ENCODE peak calls at places on chromosomes 16 and 17, in eight cellular contexts. One of them, this sample, is unnamed.

GRCh38 chr17:82023447-82024241 is 539 bp downstream of the LRRC45 start:
- DNase-seq in CD8-positive, alpha-beta T cell: no peak
- DNase-seq in dorsolateral prefrontal cortex: no peak
- DNase-seq in HCT116: no peak
- DNase-seq in esophagus squamous epithelium: no peak
- DNase-seq in breast epithelium: no peak
- DNase-seq in IMR-90: peak
- DNase-seq in colonic mucosa: no peak
- DNase-seq in this sample: peak

GRCh38 chr17:10699861-10700260 is 2.5 kb downstream of the ADPRM start:
- DNase-seq in CD8-positive, alpha-beta T cell: no peak
- DNase-seq in dorsolateral prefrontal cortex: no peak
- DNase-seq in HCT116: no peak
- DNase-seq in esophagus squamous epithelium: no peak
- DNase-seq in breast epithelium: no peak
- DNase-seq in IMR-90: no peak
- DNase-seq in colonic mucosa: no peak
- DNase-seq in this sample: no peak

GRCh38 chr16:54290203-54291106 is 3.9 kb upstream of the IRX3 start:
- DNase-seq in CD8-positive, alpha-beta T cell: no peak
- DNase-seq in dorsolateral prefrontal cortex: no peak
- DNase-seq in HCT116: no peak
- DNase-seq in esophagus squamous epithelium: no peak
- DNase-seq in breast epithelium: no peak
- DNase-seq in IMR-90: no peak
- DNase-seq in colonic mucosa: no peak
- DNase-seq in this sample: no peak

GRCh38 chr17:77437017-77437416 is 296.2 kb downstream of the SEC14L1 start:
- DNase-seq in CD8-positive, alpha-beta T cell: no peak
- DNase-seq in dorsolateral prefrontal cortex: no peak
- DNase-seq in HCT116: no peak
- DNase-seq in esophagus squamous epithelium: no peak
- DNase-seq in breast epithelium: no peak
- DNase-seq in IMR-90: peak
- DNase-seq in colonic mucosa: peak
- DNase-seq in this sample: no peak

GRCh38 chr17:8310601-8311123 is 621 bp downstream of the ARHGEF15 start:
- DNase-seq in CD8-positive, alpha-beta T cell: no peak
- DNase-seq in dorsolateral prefrontal cortex: no peak
- DNase-seq in HCT116: no peak
- DNase-seq in esophagus squamous epithelium: no peak
- DNase-seq in breast epithelium: no peak
- DNase-seq in IMR-90: no peak
- DNase-seq in colonic mucosa: no peak
- DNase-seq in this sample: no peak

GRCh38 chr16:68116256-68116853 is 31.2 kb downstream of the NFATC3 start:
- DNase-seq in CD8-positive, alpha-beta T cell: no peak
- DNase-seq in dorsolateral prefrontal cortex: no peak
- DNase-seq in HCT116: no peak
- DNase-seq in esophagus squamous epithelium: no peak
- DNase-seq in breast epithelium: no peak
- DNase-seq in IMR-90: peak
- DNase-seq in colonic mucosa: no peak
- DNase-seq in this sample: no peak

GRCh38 chr17:62692159-62692651 is 64.7 kb downstream of the MRC2 start:
- DNase-seq in CD8-positive, alpha-beta T cell: no peak
- DNase-seq in dorsolateral prefrontal cortex: no peak
- DNase-seq in HCT116: no peak
- DNase-seq in esophagus squamous epithelium: no peak
- DNase-seq in breast epithelium: no peak
- DNase-seq in IMR-90: no peak
- DNase-seq in colonic mucosa: no peak
- DNase-seq in this sample: peak

GRCh38 chr16:83134638-83135037 is 507.9 kb downstream of the CDH13 start:
- DNase-seq in CD8-positive, alpha-beta T cell: no peak
- DNase-seq in dorsolateral prefrontal cortex: no peak
- DNase-seq in HCT116: no peak
- DNase-seq in esophagus squamous epithelium: no peak
- DNase-seq in breast epithelium: no peak
- DNase-seq in IMR-90: no peak
- DNase-seq in colonic mucosa: no peak
- DNase-seq in this sample: no peak

GRCh38 chr17:72446525-72447250 is 325.9 kb downstream of the SOX9 start:
- DNase-seq in CD8-positive, alpha-beta T cell: no peak
- DNase-seq in dorsolateral prefrontal cortex: no peak
- DNase-seq in HCT116: no peak
- DNase-seq in esophagus squamous epithelium: no peak
- DNase-seq in breast epithelium: no peak
- DNase-seq in IMR-90: peak
- DNase-seq in colonic mucosa: peak
- DNase-seq in this sample: no peak

GRCh38 chr16:54143934-54144333 is 142.7 kb downstream of the IRX3 start:
- DNase-seq in CD8-positive, alpha-beta T cell: no peak
- DNase-seq in dorsolateral prefrontal cortex: no peak
- DNase-seq in HCT116: no peak
- DNase-seq in esophagus squamous epithelium: no peak
- DNase-seq in breast epithelium: no peak
- DNase-seq in IMR-90: no peak
- DNase-seq in colonic mucosa: no peak
- DNase-seq in this sample: no peak

GRCh38 chr16:85228970-85229430 is 116.7 kb upstream of the CIBAR2 start:
- DNase-seq in CD8-positive, alpha-beta T cell: no peak
- DNase-seq in dorsolateral prefrontal cortex: no peak
- DNase-seq in HCT116: no peak
- DNase-seq in esophagus squamous epithelium: no peak
- DNase-seq in breast epithelium: no peak
- DNase-seq in IMR-90: no peak
- DNase-seq in colonic mucosa: no peak
- DNase-seq in this sample: no peak

GRCh38 chr17:27241346-27241946 is 52.5 kb upstream of the WSB1 start:
- DNase-seq in CD8-positive, alpha-beta T cell: no peak
- DNase-seq in dorsolateral prefrontal cortex: no peak
- DNase-seq in HCT116: peak
- DNase-seq in esophagus squamous epithelium: no peak
- DNase-seq in breast epithelium: peak
- DNase-seq in IMR-90: peak
- DNase-seq in colonic mucosa: no peak
- DNase-seq in this sample: no peak

GRCh38 chr16:29182501-29182900 is 197.6 kb downstream of the LAT start:
- DNase-seq in CD8-positive, alpha-beta T cell: no peak
- DNase-seq in dorsolateral prefrontal cortex: no peak
- DNase-seq in HCT116: no peak
- DNase-seq in esophagus squamous epithelium: no peak
- DNase-seq in breast epithelium: no peak
- DNase-seq in IMR-90: no peak
- DNase-seq in colonic mucosa: no peak
- DNase-seq in this sample: no peak

GRCh38 chr16:53207810-53208752 is 153.3 kb downstream of the CHD9 start:
- DNase-seq in CD8-positive, alpha-beta T cell: no peak
- DNase-seq in dorsolateral prefrontal cortex: peak
- DNase-seq in HCT116: peak
- DNase-seq in esophagus squamous epithelium: no peak
- DNase-seq in breast epithelium: peak
- DNase-seq in IMR-90: peak
- DNase-seq in colonic mucosa: peak
- DNase-seq in this sample: peak

GRCh38 chr16:84007946-84008345 is 34.6 kb downstream of the SLC38A8 start:
- DNase-seq in CD8-positive, alpha-beta T cell: no peak
- DNase-seq in dorsolateral prefrontal cortex: no peak
- DNase-seq in HCT116: no peak
- DNase-seq in esophagus squamous epithelium: no peak
- DNase-seq in breast epithelium: no peak
- DNase-seq in IMR-90: no peak
- DNase-seq in colonic mucosa: no peak
- DNase-seq in this sample: no peak

GRCh38 chr17:31488264-31488981 is 96.9 kb downstream of the RAB11FIP4 start:
- DNase-seq in CD8-positive, alpha-beta T cell: no peak
- DNase-seq in dorsolateral prefrontal cortex: no peak
- DNase-seq in HCT116: no peak
- DNase-seq in esophagus squamous epithelium: no peak
- DNase-seq in breast epithelium: no peak
- DNase-seq in IMR-90: no peak
- DNase-seq in colonic mucosa: peak
- DNase-seq in this sample: no peak

GRCh38 chr17:49861150-49861884 is 13.4 kb upstream of the TAC4 start:
- DNase-seq in CD8-positive, alpha-beta T cell: peak
- DNase-seq in dorsolateral prefrontal cortex: peak
- DNase-seq in HCT116: no peak
- DNase-seq in esophagus squamous epithelium: no peak
- DNase-seq in breast epithelium: peak
- DNase-seq in IMR-90: peak
- DNase-seq in colonic mucosa: no peak
- DNase-seq in this sample: peak

GRCh38 chr16:5064915-5065314 is 841 bp downstream of the C16orf89 start:
- DNase-seq in CD8-positive, alpha-beta T cell: no peak
- DNase-seq in dorsolateral prefrontal cortex: no peak
- DNase-seq in HCT116: no peak
- DNase-seq in esophagus squamous epithelium: no peak
- DNase-seq in breast epithelium: no peak
- DNase-seq in IMR-90: peak
- DNase-seq in colonic mucosa: peak
- DNase-seq in this sample: no peak

GRCh38 chr16:5062790-5063765 is 2.7 kb downstream of the C16orf89 start:
- DNase-seq in CD8-positive, alpha-beta T cell: no peak
- DNase-seq in dorsolateral prefrontal cortex: no peak
- DNase-seq in HCT116: no peak
- DNase-seq in esophagus squamous epithelium: no peak
- DNase-seq in breast epithelium: no peak
- DNase-seq in IMR-90: no peak
- DNase-seq in colonic mucosa: no peak
- DNase-seq in this sample: peak

GRCh38 chr16:5065368-5065767 is 388 bp downstream of the C16orf89 start:
- DNase-seq in CD8-positive, alpha-beta T cell: no peak
- DNase-seq in dorsolateral prefrontal cortex: no peak
- DNase-seq in HCT116: no peak
- DNase-seq in esophagus squamous epithelium: no peak
- DNase-seq in breast epithelium: no peak
- DNase-seq in IMR-90: no peak
- DNase-seq in colonic mucosa: no peak
- DNase-seq in this sample: no peak

GRCh38 chr16:5066511-5066910 is 755 bp upstream of the C16orf89 start:
- DNase-seq in CD8-positive, alpha-beta T cell: no peak
- DNase-seq in dorsolateral prefrontal cortex: no peak
- DNase-seq in HCT116: no peak
- DNase-seq in esophagus squamous epithelium: no peak
- DNase-seq in breast epithelium: no peak
- DNase-seq in IMR-90: no peak
- DNase-seq in colonic mucosa: no peak
- DNase-seq in this sample: no peak

GRCh38 chr16:5065813-5066212 is at the start of gene C16orf89:
- DNase-seq in CD8-positive, alpha-beta T cell: no peak
- DNase-seq in dorsolateral prefrontal cortex: peak
- DNase-seq in HCT116: no peak
- DNase-seq in esophagus squamous epithelium: no peak
- DNase-seq in breast epithelium: no peak
- DNase-seq in IMR-90: no peak
- DNase-seq in colonic mucosa: peak
- DNase-seq in this sample: no peak
- H3K27ac ChIP-seq in CD8-positive, alpha-beta T cell: no peak
- H3K27ac ChIP-seq in dorsolateral prefrontal cortex: no peak
- H3K27ac ChIP-seq in HCT116: no peak
- H3K27ac ChIP-seq in esophagus squamous epithelium: peak
- H3K27ac ChIP-seq in breast epithelium: no peak
- H3K27ac ChIP-seq in IMR-90: no peak
- H3K27ac ChIP-seq in colonic mucosa: no peak
- H3K27ac ChIP-seq in this sample: no peak

DNA sequence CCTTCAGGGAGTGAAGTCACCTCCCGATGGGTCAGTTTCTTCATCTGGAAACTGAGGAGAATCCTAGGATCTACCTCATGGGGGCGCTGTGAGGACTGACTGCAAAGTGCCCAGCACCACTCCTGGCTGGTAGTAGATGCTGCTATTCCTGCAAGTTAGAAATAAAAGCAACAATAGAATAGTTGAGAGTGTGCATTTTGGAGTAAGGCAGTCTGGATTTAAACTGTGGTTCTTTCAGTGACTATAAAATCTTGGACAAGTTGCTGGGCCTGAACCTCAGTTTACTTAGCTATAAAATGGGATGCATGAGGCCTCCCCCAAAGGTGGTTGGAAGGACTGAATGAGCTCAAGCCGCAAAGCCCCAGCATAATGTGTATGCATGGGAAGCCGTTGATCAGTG is 70.6 kb downstream of the CYB5B start:
- DNase-seq in CD8-positive, alpha-beta T cell: peak
- DNase-seq in dorsolateral prefrontal cortex: no peak
- DNase-seq in HCT116: peak
- DNase-seq in esophagus squamous epithelium: no peak
- DNase-seq in breast epithelium: no peak
- DNase-seq in IMR-90: no peak
- DNase-seq in colonic mucosa: peak
- DNase-seq in this sample: peak
- TF ChIP-seq CTCF in CD8-positive, alpha-beta T cell: no peak
- TF ChIP-seq CTCF in dorsolateral prefrontal cortex: no peak
- TF ChIP-seq CTCF in HCT116: peak
- TF ChIP-seq CTCF in esophagus squamous epithelium: no peak
- TF ChIP-seq CTCF in breast epithelium: no peak
- TF ChIP-seq CTCF in IMR-90: no peak
- TF ChIP-seq CTCF in colonic mucosa: peak
- TF ChIP-seq CTCF in this sample: peak

GRCh38 chr17:43211123-43211479 is 574 bp upstream of the TMEM106A start:
- DNase-seq in CD8-positive, alpha-beta T cell: no peak
- DNase-seq in dorsolateral prefrontal cortex: no peak
- DNase-seq in HCT116: no peak
- DNase-seq in esophagus squamous epithelium: no peak
- DNase-seq in breast epithelium: no peak
- DNase-seq in IMR-90: no peak
- DNase-seq in colonic mucosa: no peak
- DNase-seq in this sample: no peak

GRCh38 chr17:43213545-43213944 is 1.9 kb downstream of the TMEM106A start:
- DNase-seq in CD8-positive, alpha-beta T cell: no peak
- DNase-seq in dorsolateral prefrontal cortex: no peak
- DNase-seq in HCT116: no peak
- DNase-seq in esophagus squamous epithelium: no peak
- DNase-seq in breast epithelium: no peak
- DNase-seq in IMR-90: no peak
- DNase-seq in colonic mucosa: peak
- DNase-seq in this sample: no peak

GRCh38 chr17:43210576-43210975 is 1.1 kb upstream of the TMEM106A start:
- DNase-seq in CD8-positive, alpha-beta T cell: no peak
- DNase-seq in dorsolateral prefrontal cortex: no peak
- DNase-seq in HCT116: no peak
- DNase-seq in esophagus squamous epithelium: no peak
- DNase-seq in breast epithelium: no peak
- DNase-seq in IMR-90: no peak
- DNase-seq in colonic mucosa: no peak
- DNase-seq in this sample: no peak

GRCh38 chr17:43212641-43213490 is 1.2 kb downstream of the TMEM106A start:
- DNase-seq in CD8-positive, alpha-beta T cell: no peak
- DNase-seq in dorsolateral prefrontal cortex: no peak
- DNase-seq in HCT116: no peak
- DNase-seq in esophagus squamous epithelium: no peak
- DNase-seq in breast epithelium: peak
- DNase-seq in IMR-90: no peak
- DNase-seq in colonic mucosa: peak
- DNase-seq in this sample: no peak

GRCh38 chr17:43211480-43212402 is at the start of gene TMEM106A:
- DNase-seq in CD8-positive, alpha-beta T cell: peak
- DNase-seq in dorsolateral prefrontal cortex: no peak
- DNase-seq in HCT116: peak
- DNase-seq in esophagus squamous epithelium: peak
- DNase-seq in breast epithelium: peak
- DNase-seq in IMR-90: peak
- DNase-seq in colonic mucosa: peak
- DNase-seq in this sample: no peak
- H3K27ac ChIP-seq in CD8-positive, alpha-beta T cell: peak
- H3K27ac ChIP-seq in dorsolateral prefrontal cortex: peak
- H3K27ac ChIP-seq in HCT116: peak
- H3K27ac ChIP-seq in esophagus squamous epithelium: peak
- H3K27ac ChIP-seq in breast epithelium: peak
- H3K27ac ChIP-seq in IMR-90: peak
- H3K27ac ChIP-seq in colonic mucosa: peak
- H3K27ac ChIP-seq in this sample: no peak

GRCh38 chr16:47995354-47995753 is 160.4 kb downstream of the ABCC12 start:
- DNase-seq in CD8-positive, alpha-beta T cell: no peak
- DNase-seq in dorsolateral prefrontal cortex: no peak
- DNase-seq in HCT116: no peak
- DNase-seq in esophagus squamous epithelium: no peak
- DNase-seq in breast epithelium: no peak
- DNase-seq in IMR-90: no peak
- DNase-seq in colonic mucosa: no peak
- DNase-seq in this sample: no peak
- TF ChIP-seq CTCF in CD8-positive, alpha-beta T cell: no peak
- TF ChIP-seq CTCF in dorsolateral prefrontal cortex: no peak
- TF ChIP-seq CTCF in HCT116: peak
- TF ChIP-seq CTCF in esophagus squamous epithelium: no peak
- TF ChIP-seq CTCF in breast epithelium: no peak
- TF ChIP-seq CTCF in IMR-90: no peak
- TF ChIP-seq CTCF in colonic mucosa: no peak
- TF ChIP-seq CTCF in this sample: no peak